ENCODE peak calls at places on chromosomes 3 and 15, in ten cellular contexts. W is cardiac muscle cell, D is coronary artery, R is heart left ventricle, L is foreskin fibroblast, A is cardiac fibroblast, P is AG04450, M is fibroblast of lung, I is AG04449, F is HCT116. C is an unnamed sample.

GRCh38 chr3:30453364-30454039 is 152.9 kb upstream of the TGFBR2 start:
- DNase-seq in W (no peak), D (no peak), R (peak; percentile 34), L (no peak), A (no peak), P (no peak), M (peak; percentile 64), I (no peak), F (no peak), C (no peak)

GRCh38 chr3:144394052-144394451 is 422.4 kb downstream of the DIPK2A start:
- DNase-seq in W (no peak), D (no peak), R (no peak), L (peak; percentile 41), A (peak; percentile 27), P (no peak), M (peak; percentile 8), I (no peak), F (no peak), C (no peak)

GRCh38 chr15:83920115-83920514 is 266.2 kb downstream of the ADAMTSL3 start:
- DNase-seq in W (no peak), D (no peak), R (no peak), L (no peak), A (no peak), P (no peak), M (no peak), I (no peak), F (no peak), C (no peak)

GRCh38 chr3:15505412-15506165 is 15.9 kb downstream of the COLQ start:
- DNase-seq in W (no peak), D (no peak), R (no peak), L (no peak), A (no peak), P (no peak), M (no peak), I (no peak), F (no peak), C (no peak)

GRCh38 chr3:120568624-120569023 is 27.5 kb upstream of the NDUFB4 start:
- DNase-seq in W (no peak), D (no peak), R (no peak), L (peak; percentile 32), A (peak; percentile 46), P (no peak), M (no peak), I (no peak), F (no peak), C (no peak)

GRCh38 chr3:5314897-5315296 is 127.4 kb downstream of the EDEM1 start:
- DNase-seq in W (no peak), D (no peak), R (no peak), L (no peak), A (no peak), P (no peak), M (no peak), I (no peak), F (no peak), C (no peak)

GRCh38 chr3:150216866-150217600 is 191.1 kb upstream of the TSC22D2 start:
- DNase-seq in W (no peak), D (no peak), R (no peak), L (no peak), A (no peak), P (no peak), M (no peak), I (no peak), F (no peak), C (no peak)

GRCh38 chr15:27234593-27234992 is 263.6 kb downstream of the GABRG3 start:
- DNase-seq in W (no peak), D (no peak), R (no peak), L (peak; percentile 14), A (no peak), P (no peak), M (peak; percentile 5), I (no peak), F (no peak), C (no peak)

GRCh38 chr3:134353831-134354611 is 20.2 kb downstream of the AMOTL2 start:
- DNase-seq in W (no peak), D (no peak), R (peak; percentile 14), L (no peak), A (no peak), P (no peak), M (no peak), I (no peak), F (no peak), C (no peak)

GRCh38 chr15:89221543-89221942 is at the start of gene RLBP1:
- DNase-seq in W (no peak), D (no peak), R (no peak), L (no peak), A (no peak), P (no peak), M (no peak), I (no peak), F (no peak), C (no peak)

GRCh38 chr15:65362491-65362890 is 15.3 kb downstream of the IGDCC3 start:
- DNase-seq in W (no peak), D (no peak), R (no peak), L (no peak), A (no peak), P (no peak), M (no peak), I (no peak), F (no peak), C (no peak)

GRCh38 chr3:24943961-24944360 is 449.3 kb upstream of the THRB start:
- DNase-seq in W (no peak), D (no peak), R (no peak), L (no peak), A (no peak), P (no peak), M (no peak), I (no peak), F (no peak), C (no peak)

GRCh38 chr3:36992806-36993325 is at the start of gene EPM2AIP1:
- DNase-seq in W (peak; percentile 99), D (peak; percentile 99), R (peak; percentile 99), L (peak; percentile 100), A (no peak), P (no peak), M (no peak), I (no peak), F (no peak), C (no peak)
- TF ChIP-seq CTCF in W (no peak), D (no peak), R (peak; percentile 40), L (peak; percentile 21), A (peak; percentile 23), P (no peak), M (peak; percentile 24), I (peak; percentile 42), F (no peak), C (peak; percentile 8)

GRCh38 chr15:45112143-45112591 is 1.8 kb downstream of the DUOX2 start:
- DNase-seq in W (no peak), D (no peak), R (no peak), L (no peak), A (no peak), P (no peak), M (no peak), I (no peak), F (no peak), C (no peak)

GRCh38 chr15:45114751-45115085 is 592 bp downstream of the DUOXA2 start:
- DNase-seq in W (no peak), D (no peak), R (no peak), L (no peak), A (no peak), P (no peak), M (no peak), I (no peak), F (no peak), C (no peak)

GRCh38 chr15:45114076-45114750 is at the start of the genes DUOX2 and DUOXA2:
- DNase-seq in W (peak; percentile 40), D (no peak), R (no peak), L (peak; percentile 30), A (no peak), P (no peak), M (no peak), I (no peak), F (no peak), C (no peak)

GRCh38 chr15:45112592-45113379 is 1.2 kb downstream of the DUOX2 start:
- DNase-seq in W (peak; percentile 28), D (no peak), R (no peak), L (no peak), A (no peak), P (no peak), M (no peak), I (no peak), F (no peak), C (no peak)

GRCh38 chr15:45113380-45113990 is 487 bp downstream of the DUOX2 start:
- DNase-seq in W (no peak), D (no peak), R (no peak), L (no peak), A (no peak), P (no peak), M (no peak), I (no peak), F (no peak), C (no peak)
- H3K4me3 ChIP-seq in W (no peak overlapping the region), D (peak overlapping the region; percentile 49), R (no peak overlapping the region), L (no peak overlapping the region), A (no peak overlapping the region), P (no peak overlapping the region), M (no peak overlapping the region), I (no peak overlapping the region), F (no peak overlapping the region), C (no peak overlapping the region)

DNA sequence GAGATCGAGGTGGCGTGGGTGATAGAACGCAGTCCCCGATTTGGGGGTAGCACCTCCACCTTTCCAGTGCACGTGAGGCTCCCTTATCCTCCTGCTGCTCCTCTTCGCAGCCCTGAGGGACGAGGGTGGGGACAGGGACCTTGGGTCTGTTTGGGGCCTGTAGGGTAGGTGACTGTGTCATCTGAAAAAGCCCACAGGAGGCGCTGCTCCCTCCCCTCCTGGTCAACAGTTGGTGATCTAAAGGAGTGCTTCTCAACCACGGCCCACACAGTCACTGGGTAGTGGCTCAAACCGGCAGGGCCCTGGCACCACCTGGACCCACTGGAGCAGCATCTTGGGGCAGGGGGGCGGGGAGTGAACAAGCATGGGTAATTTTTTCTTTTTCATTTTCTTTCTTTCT is 7.1 kb downstream of the LRRK1 start:
- DNase-seq in W (no peak), D (no peak), R (no peak), L (no peak), A (no peak), P (no peak), M (no peak), I (no peak), F (no peak), C (no peak)
- TF ChIP-seq CTCF in W (peak; percentile 6), D (no peak), R (no peak), L (no peak), A (peak; percentile 7), P (no peak), M (no peak), I (no peak), F (no peak), C (peak; percentile 10)

DNA sequence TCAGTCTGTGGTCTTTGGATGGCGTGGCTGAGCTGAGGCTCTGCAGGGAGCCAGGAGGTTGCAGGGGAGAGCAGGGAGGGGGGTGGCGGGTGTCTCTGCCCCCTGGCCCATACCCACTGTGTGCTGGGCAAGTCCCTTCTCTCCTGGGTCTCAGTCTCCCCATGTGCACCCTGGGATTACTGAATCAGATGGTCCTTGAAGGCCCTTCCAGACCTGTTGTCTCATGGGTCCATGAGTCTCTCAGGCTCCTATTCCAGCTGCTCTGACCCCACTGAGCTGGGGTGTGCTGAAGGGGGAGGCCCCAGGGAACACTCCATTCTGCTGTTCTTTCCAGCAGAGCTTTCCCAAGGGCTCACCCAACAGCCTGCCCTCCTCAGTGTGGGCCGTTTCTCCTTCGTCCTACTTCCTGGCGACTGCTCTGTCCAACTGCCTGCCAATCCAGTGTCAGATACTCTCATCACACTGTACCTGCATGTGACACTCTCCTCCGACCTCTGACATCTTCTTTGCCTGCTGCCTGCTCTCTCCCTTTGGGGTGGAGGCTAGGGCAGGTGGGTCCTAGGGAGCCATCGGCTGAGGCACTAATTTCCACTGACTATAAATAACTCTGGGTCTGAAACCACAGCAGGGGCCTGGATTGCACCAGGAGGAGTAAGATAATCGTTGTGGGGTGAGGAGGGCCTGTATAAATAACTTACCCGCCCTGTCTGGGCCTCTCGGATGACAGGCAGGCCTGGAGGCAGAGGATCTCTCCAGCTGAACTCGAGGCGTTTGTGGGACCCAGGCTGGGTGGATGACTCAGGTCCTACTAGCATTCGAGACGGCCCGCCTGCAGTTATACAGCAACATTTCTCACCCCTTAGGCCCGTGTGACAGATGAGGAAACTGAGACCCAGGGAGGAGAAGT is 67.1 kb downstream of the ATP2B2 start:
- DNase-seq in W (peak; percentile 68), D (no peak), R (peak; percentile 33), L (peak; percentile 69), A (peak; percentile 38), P (peak; percentile 82), M (peak; percentile 86), I (peak; percentile 71), F (no peak), C (no peak)
- H3K4me3 ChIP-seq in W (no peak overlapping the region), D (no peak overlapping the region), R (no peak overlapping the region), L (no peak overlapping the region), A (no peak overlapping the region), P (no peak overlapping the region), M (no peak overlapping the region), I (no peak overlapping the region), F (no peak overlapping the region), C (no peak overlapping the region)